ENCODE peak calls at places on chromosomes 2 and 18, in six cellular contexts. I is stimulated activated CD4-positive, alpha-beta T cell treated with anti-CD3 and anti-CD28 coated beads, Interleukin-4, amount 100 ng/mL, for 1 hour; T is astrocyte of the hippocampus; H is CD8-positive, alpha-beta T cell; W is ELR; G is M059J. V is an unnamed sample.

GRCh38 chr2:37742286-37742685 is 70.8 kb upstream of the CDC42EP3 start:
- DNase-seq in G (no peak), H (no peak), I (no peak), W (peak), T (no peak), V (peak)

GRCh38 chr2:88307817-88308216 is 137.7 kb downstream of the THNSL2 start:
- DNase-seq in W (peak), T (peak), I (no peak), H (no peak), G (peak), V (peak)

GRCh38 chr2:217711236-217711635 is 291.6 kb downstream of the TNS1 start:
- DNase-seq in G (peak), T (peak), H (no peak), I (no peak), W (peak), V (peak)

GRCh38 chr2:28067602-28068001 is 177.1 kb downstream of the BABAM2 start:
- DNase-seq in I (no peak), G (no peak), T (no peak), W (no peak), H (no peak), V (no peak)

GRCh38 chr2:229273384-229274338 is 2.6 kb upstream of the PID1 start:
- DNase-seq in I (no peak), G (peak), W (peak), T (peak), H (no peak), V (peak)

GRCh38 chr2:127935337-127935736 is 49.6 kb upstream of the AMMECR1L start:
- DNase-seq in W (no peak), T (no peak), H (no peak), I (no peak), G (no peak), V (no peak)

GRCh38 chr2:109479804-109480203 is 134.0 kb downstream of the SEPTIN10 start:
- DNase-seq in G (no peak), W (no peak), I (no peak), H (no peak), T (no peak), V (no peak)

GRCh38 chr18:61942072-61942471 is 49.3 kb upstream of the RNF152 start:
- DNase-seq in I (no peak), T (no peak), W (no peak), H (no peak), G (no peak), V (no peak)

GRCh38 chr2:100971221-100971620 is 30.9 kb upstream of the RPL31 start:
- DNase-seq in T (no peak), W (no peak), H (no peak), G (no peak), I (no peak), V (no peak)

GRCh38 chr2:197258580-197258979 is 52.0 kb downstream of the ANKRD44 start:
- DNase-seq in T (no peak), W (no peak), I (no peak), H (no peak), G (no peak), V (no peak)

GRCh38 chr2:102841107-102841840 is 79.4 kb downstream of the TMEM182 start:
- DNase-seq in G (peak), W (peak), T (peak), I (peak), H (no peak), V (peak)

GRCh38 chr18:47247036-47247832 is 4.2 kb downstream of the SKOR2 start:
- DNase-seq in G (no peak), T (no peak), H (no peak), I (no peak), W (no peak), V (no peak)

V was measured in A172.